ENCODE peak calls at places on chromosome 18, in four cellular contexts. J, V, C and T are unnamed samples.

GRCh38 chr18:75164479-75164878 is 44.5 kb downstream of the PTGR3 start:
- DNase-seq in C (no peak), V (no peak), J (no peak), T (no peak)

GRCh38 chr18:47882641-47883040 is 47.8 kb downstream of the SMAD2 start:
- DNase-seq in C (no peak), V (no peak), J (no peak), T (no peak)

GRCh38 chr18:52826994-52827393 is 487.0 kb downstream of the DCC start:
- DNase-seq in J (no peak), C (no peak), V (no peak), T (no peak)

GRCh38 chr18:23701017-23701416 is 11.8 kb downstream of the LAMA3 start:
- DNase-seq in V (no peak), C (no peak), J (no peak), T (no peak)

GRCh38 chr18:3597159-3597977 is 147.4 kb downstream of the TGIF1 start:
- DNase-seq in C (no peak), V (no peak), J (no peak), T (no peak)

GRCh38 chr18:58205087-58205779 is 161.2 kb downstream of the NEDD4L start:
- DNase-seq in C (no peak), V (no peak), J (no peak), T (no peak)

GRCh38 chr18:49795612-49796552 is 17.5 kb downstream of the ACAA2 start:
- DNase-seq in V (no peak), J (no peak), C (no peak), T (no peak)

GRCh38 chr18:58211510-58211909 is 167.5 kb downstream of the NEDD4L start:
- DNase-seq in C (no peak), J (no peak), V (no peak), T (no peak)

GRCh38 chr18:71116535-71116934 is 827.7 kb downstream of the SOCS6 start:
- DNase-seq in V (no peak), C (no peak), J (no peak), T (no peak)

GRCh38 chr18:23154823-23155517 is 19.7 kb downstream of the CABLES1 start:
- DNase-seq in C (no peak), V (no peak), J (no peak), T (no peak)

GRCh38 chr18:830315-830901 is 18.4 kb upstream of the YES1 start:
- DNase-seq in C (no peak), J (no peak), V (peak; percentile 51), T (no peak)

GRCh38 chr18:621181-621580 is 24.4 kb downstream of the CLUL1 start:
- DNase-seq in V (no peak), C (no peak), J (no peak), T (no peak)